ENCODE peak calls at places on chromosomes 4 and X, in nine cellular contexts. V is AG09319, Z is fibroblast of mammary gland, Q is B cell, P is brain microvascular endothelial cell, H is IMR-90, A is HCT116, B is upper lobe of left lung, U is astrocyte of the spinal cord. C is an unnamed sample.

GRCh38 chr4:72629540-72629939 is 60.5 kb upstream of the ADAMTS3 start:
- DNase-seq in Q (no peak), V (no peak), H (no peak), Z (peak), B (no peak), P (no peak), A (no peak), U (peak), C (no peak)

GRCh38 chr4:6929339-6929734 is 19.7 kb downstream of the TBC1D14 start:
- DNase-seq in U (no peak), V (no peak), Z (no peak), H (no peak), P (no peak), B (no peak), A (no peak), Q (no peak), C (no peak)

GRCh38 chrX:50768801-50769200 is 45.2 kb downstream of the SHROOM4 start:
- DNase-seq in U (no peak), Q (no peak), A (no peak), V (no peak), Z (no peak), B (no peak), H (no peak), P (no peak), C (no peak)

GRCh38 chrX:19869195-19869594 is 18.2 kb downstream of the SH3KBP1 start:
- DNase-seq in A (no peak), P (no peak), V (no peak), Z (no peak), U (no peak), Q (no peak), H (no peak), B (no peak), C (no peak)

GRCh38 chr4:140105436-140105835 is 48.5 kb downstream of the MAML3 start:
- DNase-seq in U (no peak), P (no peak), B (no peak), V (no peak), A (no peak), Q (no peak), Z (no peak), H (no peak), C (no peak)

GRCh38 chr4:15238720-15239119 is 189.1 kb upstream of the C1QTNF7 start:
- DNase-seq in A (no peak), P (peak), Z (peak), B (no peak), Q (peak), H (peak), U (peak), V (no peak), C (peak)

GRCh38 chr4:8315343-8316250 is 46.0 kb downstream of the HTRA3 start:
- DNase-seq in H (peak), V (peak), U (peak), Z (peak), Q (no peak), P (peak), A (peak), B (peak), C (peak)

GRCh38 chrX:46617906-46618305 is 44.3 kb downstream of the CHST7 start:
- DNase-seq in H (no peak), Z (no peak), V (no peak), U (no peak), B (no peak), A (no peak), P (no peak), Q (no peak), C (no peak)

GRCh38 chrX:54280466-54280865 is 77.4 kb downstream of the WNK3 start:
- DNase-seq in P (no peak), V (no peak), H (no peak), Z (no peak), Q (no peak), A (no peak), B (no peak), U (no peak), C (no peak)

GRCh38 chr4:677431-678293 is 3.3 kb downstream of the MYL5 start:
- DNase-seq in Q (no peak), P (no peak), Z (peak), A (peak), H (no peak), U (no peak), V (no peak), B (peak), C (no peak)

GRCh38 chrX:39050427-39050826 is 249.2 kb downstream of the MID1IP1 start:
- DNase-seq in P (no peak), U (no peak), A (no peak), Z (no peak), B (no peak), Q (no peak), V (no peak), H (no peak), C (no peak)

GRCh38 chrX:68710870-68711576 is 63.6 kb downstream of the STARD8 start:
- DNase-seq in U (peak), V (peak), H (peak), P (peak), Z (peak), A (peak), B (no peak), Q (no peak), C (peak)

GRCh38 chrX:72297953-72298730 is 7.6 kb downstream of the CITED1 start:
- DNase-seq in A (no peak), V (no peak), U (no peak), B (no peak), Q (no peak), H (no peak), Z (peak), P (no peak), C (no peak)

GRCh38 chrX:134024686-134025377 is 39.4 kb upstream of the GPC3 start:
- DNase-seq in V (no peak), A (no peak), Q (no peak), H (no peak), U (no peak), Z (no peak), B (no peak), P (no peak), C (no peak)

GRCh38 chrX:37677765-37678164 is 7.8 kb upstream of the XK start:
- DNase-seq in H (no peak), A (no peak), Z (no peak), V (no peak), Q (no peak), U (no peak), B (no peak), P (no peak), C (no peak)

GRCh38 chrX:37679888-37680287 is 5.7 kb upstream of the XK start:
- DNase-seq in H (no peak), A (no peak), B (no peak), U (no peak), Q (no peak), V (no peak), P (no peak), Z (no peak), C (no peak)

GRCh38 chrX:37677243-37677642 is 8.3 kb upstream of the XK start:
- DNase-seq in A (no peak), P (no peak), B (no peak), V (no peak), H (no peak), U (no peak), Z (no peak), Q (no peak), C (no peak)

GRCh38 chrX:37679230-37679629 is 6.4 kb upstream of the XK start:
- DNase-seq in V (no peak), Q (no peak), P (no peak), H (no peak), B (no peak), Z (no peak), A (no peak), U (no peak), C (no peak)

DNA sequence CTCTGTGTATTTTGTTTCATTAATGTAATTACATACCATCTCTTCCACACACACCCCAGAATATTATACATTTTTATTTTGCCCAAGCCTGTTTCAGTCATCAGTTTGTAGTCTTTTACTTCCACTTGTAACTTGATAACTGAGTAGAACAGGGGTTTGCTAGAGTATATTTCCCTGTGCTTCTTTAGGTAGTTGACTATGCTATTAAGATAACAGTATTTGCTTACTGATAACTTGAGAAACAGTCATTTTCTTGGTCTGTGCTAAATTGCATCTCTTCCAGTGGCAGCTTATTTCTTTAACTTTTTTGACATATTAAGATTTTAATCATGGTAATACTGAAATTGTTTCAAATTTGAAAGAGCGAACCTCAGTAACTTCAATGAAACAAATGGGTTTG is 7.0 kb upstream of the XK start:
- DNase-seq in U (no peak), B (no peak), V (no peak), A (no peak), P (no peak), Q (no peak), H (no peak), Z (no peak), C (no peak)
- TF ChIP-seq CTCF in U (no peak), B (no peak), V (no peak), A (no peak), P (no peak), Q (no peak), H (no peak), Z (no peak), C (no peak)

DNA sequence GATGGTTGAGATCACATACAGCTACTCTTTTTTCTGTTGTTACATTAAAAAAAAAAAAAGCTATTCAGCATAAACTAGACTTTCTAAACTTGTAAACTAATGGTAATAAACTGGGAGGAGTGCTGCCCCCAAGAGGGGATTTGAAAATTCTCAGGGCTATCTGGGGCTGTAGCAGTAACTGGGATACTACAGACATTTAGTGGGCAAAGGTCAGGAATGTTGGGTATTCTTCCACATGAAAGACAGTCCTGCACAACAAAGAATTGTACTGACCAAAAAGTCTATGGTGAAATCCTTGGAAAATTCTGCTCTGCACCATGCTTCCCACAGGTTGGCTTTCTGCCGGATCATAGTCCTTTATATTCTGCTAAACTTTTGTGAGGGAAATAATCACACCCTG is 232.6 kb upstream of the BOD1L1 start:
- DNase-seq in A (no peak), B (no peak), V (no peak), U (no peak), P (no peak), Q (no peak), H (no peak), Z (no peak), C (no peak)
- TF ChIP-seq CTCF in A (no peak), B (no peak), V (no peak), U (peak), P (peak), Q (no peak), H (no peak), Z (no peak), C (peak)

GRCh38 chrX:154374361-154375155 is at the start of gene FLNA:
- DNase-seq in A (no peak), U (no peak), V (no peak), Z (no peak), H (no peak), Q (peak), B (peak), P (no peak), C (no peak)

GRCh38 chrX:154371771-154372300 is 2.6 kb downstream of the FLNA start:
- DNase-seq in B (peak), Q (no peak), A (no peak), U (no peak), P (no peak), V (no peak), Z (no peak), H (no peak), C (no peak)

GRCh38 chrX:154375156-154375504 is 696 bp upstream of the FLNA start:
- DNase-seq in B (no peak), P (no peak), Q (no peak), U (no peak), H (no peak), A (no peak), Z (no peak), V (no peak), C (no peak)

GRCh38 chrX:154372612-154373022 is 1.8 kb downstream of the FLNA start:
- DNase-seq in U (peak), B (no peak), P (peak), H (peak), V (no peak), A (no peak), Q (no peak), Z (no peak), C (no peak)

GRCh38 chrX:154373340-154374306 is 811 bp downstream of the FLNA start:
- DNase-seq in P (peak), Q (no peak), A (peak), H (peak), V (peak), Z (peak), B (no peak), U (peak), C (peak)
- TF ChIP-seq CTCF in P (peak), Q (peak), A (no peak), H (peak), V (peak), Z (peak), B (peak), U (peak), C (peak)

GRCh38 chrX:113260474-113260873 is 419.8 kb upstream of the AMOT start:
- DNase-seq in U (no peak), A (peak), Q (no peak), Z (peak), P (no peak), B (no peak), V (no peak), H (no peak), C (no peak)
- TF ChIP-seq CTCF in U (peak), A (no peak), Q (no peak), Z (peak), P (peak), B (no peak), V (peak), H (no peak), C (peak)

DNA sequence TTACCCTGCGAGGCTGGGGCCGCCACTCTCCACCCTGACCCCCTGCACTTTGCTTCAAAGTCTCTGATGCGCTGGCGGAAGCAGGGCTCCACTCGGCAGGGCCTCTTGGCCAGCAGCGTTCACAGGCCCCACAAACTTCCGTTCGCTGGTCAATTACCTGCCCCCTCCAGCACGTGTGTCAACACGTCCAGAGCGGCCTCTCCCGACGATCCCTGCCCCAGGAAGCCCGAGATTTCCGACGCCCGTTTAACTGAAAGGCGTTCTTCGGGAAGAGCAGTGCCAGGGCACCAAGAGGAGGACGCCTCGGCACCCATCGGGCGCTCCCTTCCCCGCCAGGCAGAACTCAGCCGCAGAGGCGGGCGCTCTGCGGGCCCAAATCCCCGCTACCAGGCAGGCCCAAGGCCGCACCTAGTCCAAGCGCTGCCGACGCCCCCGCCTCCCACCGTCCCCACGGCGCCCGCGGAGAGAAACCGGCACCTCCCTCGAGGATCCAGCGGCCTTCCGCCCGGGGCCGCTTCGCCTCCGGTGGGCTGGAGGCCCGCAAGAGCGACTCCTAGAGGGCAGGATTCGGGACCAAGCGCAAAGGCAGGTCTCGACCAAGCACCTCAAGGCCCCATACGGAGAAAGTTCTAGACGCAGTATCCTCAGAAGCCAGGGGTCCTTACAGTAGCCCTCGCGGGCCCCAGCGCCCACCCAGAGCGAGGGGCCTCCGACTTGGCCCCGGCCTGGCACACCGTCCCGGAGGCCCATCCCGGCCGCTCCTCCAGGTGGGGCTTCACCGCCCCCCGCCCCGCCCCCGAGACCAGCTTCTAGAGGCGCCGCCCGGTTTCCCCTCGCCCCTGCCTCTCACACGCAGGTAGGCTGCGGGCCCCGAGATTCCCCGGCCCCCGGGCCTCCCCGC is 586 bp downstream of the BCAP31 start:
- DNase-seq in H (peak), Z (peak), B (peak), Q (peak), V (no peak), A (no peak), U (peak), P (peak), C (no peak)
- TF ChIP-seq CTCF in H (peak), Z (peak), B (no peak), Q (peak), V (peak), A (no peak), U (peak), P (peak), C (no peak)

GRCh38 chrX:100973411-100973810 is 3.9 kb downstream of the ARL13A start:
- DNase-seq in P (no peak), A (no peak), Z (peak), U (peak), V (no peak), Q (no peak), H (peak), B (peak), C (no peak)

GRCh38 chrX:100975212-100975611 is 5.7 kb downstream of the ARL13A start:
- DNase-seq in H (peak), A (no peak), B (no peak), U (no peak), P (no peak), Q (no peak), Z (peak), V (no peak), C (no peak)

GRCh38 chrX:100979881-100980607 is 10.5 kb downstream of the ARL13A start:
- DNase-seq in U (peak), V (no peak), A (no peak), B (no peak), P (no peak), Q (no peak), Z (no peak), H (peak), C (no peak)

GRCh38 chrX:100980608-100981497 is 11.3 kb downstream of the ARL13A start:
- DNase-seq in Z (peak), U (peak), A (peak), H (peak), B (no peak), V (no peak), P (peak), Q (no peak), C (no peak)

GRCh38 chrX:100976211-100976610 is 6.7 kb downstream of the ARL13A start:
- DNase-seq in B (no peak), Q (no peak), V (no peak), Z (no peak), P (no peak), H (peak), A (no peak), U (no peak), C (no peak)
- TF ChIP-seq CTCF in B (no peak), Q (no peak), V (no peak), Z (no peak), P (no peak), H (no peak), A (no peak), U (no peak), C (no peak)

GRCh38 chr4:152808670-152809069 is 28.9 kb downstream of the ARFIP1 start:
- DNase-seq in P (no peak), V (no peak), Q (no peak), A (no peak), Z (no peak), H (no peak), U (no peak), B (no peak), C (no peak)
- TF ChIP-seq CTCF in P (no peak), V (no peak), Q (no peak), A (no peak), Z (no peak), H (no peak), U (no peak), B (no peak), C (no peak)

DNA sequence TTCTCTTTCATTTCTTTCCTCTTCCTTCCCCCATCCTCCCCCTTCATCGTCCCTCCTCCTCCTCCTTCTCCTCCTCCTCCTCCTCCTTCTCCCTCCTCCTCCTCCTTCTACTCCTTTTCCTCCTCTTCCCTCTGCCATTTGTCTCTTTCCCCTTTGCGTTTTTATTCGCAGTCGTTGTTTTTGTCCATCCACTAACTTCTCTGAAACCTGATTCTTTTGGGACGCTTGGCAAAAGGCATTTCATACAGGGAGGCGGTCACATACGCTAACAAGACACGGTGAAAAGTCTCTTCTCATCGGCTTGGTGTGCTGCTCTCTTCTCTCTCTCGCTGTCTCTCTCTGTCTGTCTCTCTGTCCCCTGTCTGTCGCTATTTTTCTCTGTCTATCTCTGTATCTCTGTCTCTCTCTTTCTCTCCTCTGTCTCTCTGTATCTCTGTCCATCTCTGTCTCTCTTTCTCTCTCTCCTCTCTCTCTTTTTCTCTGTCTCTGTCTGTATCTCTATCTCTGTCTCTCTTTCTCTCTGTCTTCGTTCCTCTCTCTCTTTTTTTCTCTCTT is 5.4 kb upstream of the SHOX start:
- DNase-seq in P (no peak), Z (no peak), U (no peak), H (no peak), Q (no peak), A (no peak), V (peak), B (no peak), C (no peak)
- TF ChIP-seq CTCF in P (no peak), Z (no peak), U (no peak), H (no peak), Q (no peak), A (no peak), V (no peak), B (no peak), C (no peak)